ENCODE peak calls at places on chromosomes 13 and 19, in five cellular contexts. O is WERI-Rb-1, I is pancreas, E is transverse colon, H is mammary epithelial cell. N is an unnamed sample.
A peak's percentile ranks its signal among the peaks of the same experiment; 100 is the strongest.

GRCh38 chr19:30864460-30865215 is 484.6 kb downstream of the TSHZ3 start:
- DNase-seq in O (no peak), H (no peak), E (no peak), I (no peak), N (no peak)

GRCh38 chr19:46824887-46825730 is 25.5 kb downstream of the AP2S1 start:
- DNase-seq in E (peak; percentile 22), H (no peak), O (no peak), I (no peak), N (no peak)

GRCh38 chr19:38320969-38321339 is 1.3 kb downstream of the KCNK6 start:
- DNase-seq in O (no peak), H (no peak), E (no peak), I (no peak), N (no peak)

GRCh38 chr19:27843861-27844260 is 1369.1 kb downstream of the UQCRFS1 start:
- DNase-seq in H (no peak), I (no peak), O (peak; percentile 67), E (no peak), N (no peak)

GRCh38 chr13:29909975-29910674 is 59.7 kb upstream of the UBL3 start:
- DNase-seq in I (no peak), E (no peak), H (peak; percentile 81), O (no peak), N (no peak)

GRCh38 chr13:62293081-62293480 is 877.4 kb upstream of the PCDH20 start:
- DNase-seq in H (no peak), O (no peak), E (no peak), I (no peak), N (no peak)

GRCh38 chr13:113110048-113110851 is 4.7 kb downstream of the F7 start:
- DNase-seq in H (no peak), I (peak; percentile 61), O (no peak), E (no peak), N (peak; percentile 68)

GRCh38 chr13:40442191-40442590 is 224.2 kb downstream of the FOXO1 start:
- DNase-seq in H (no peak), E (no peak), O (peak; percentile 12), I (no peak), N (no peak)

GRCh38 chr13:45537506-45537905 is 72.8 kb downstream of the COG3 start:
- DNase-seq in E (no peak), H (no peak), O (no peak), I (no peak), N (no peak)

GRCh38 chr13:77207943-77208342 is 119.0 kb downstream of the MYCBP2 start:
- DNase-seq in H (peak; percentile 82), I (no peak), O (no peak), E (no peak), N (no peak)

GRCh38 chr13:110978390-110978789 is 63.5 kb upstream of the ANKRD10 start:
- DNase-seq in E (no peak), H (no peak), I (no peak), O (no peak), N (no peak)

GRCh38 chr13:94351292-94352000 is 128.0 kb downstream of the DCT start:
- DNase-seq in I (no peak), H (no peak), O (peak; percentile 69), E (no peak), N (no peak)

GRCh38 chr19:46009530-46010510 is 13.0 kb downstream of the PGLYRP1 start:
- DNase-seq in I (peak; percentile 90), E (peak; percentile 69), O (peak; percentile 79), H (peak; percentile 55), N (peak; percentile 89)

GRCh38 chr13:39688699-39689405 is 33.4 kb downstream of the COG6 start:
- DNase-seq in I (no peak), H (no peak), E (no peak), O (no peak), N (no peak)

GRCh38 chr19:48135411-48135810 is 24.8 kb upstream of the PLA2G4C start:
- DNase-seq in O (no peak), I (no peak), H (no peak), E (no peak), N (peak; percentile 87)

GRCh38 chr19:8585894-8586750 is 8.9 kb upstream of the MYO1F start:
- DNase-seq in E (peak; percentile 66), I (peak; percentile 87), O (peak; percentile 74), H (no peak), N (peak; percentile 96)

GRCh38 chr19:2529473-2529918 is 53.6 kb downstream of the GADD45B start:
- DNase-seq in I (no peak), E (peak; percentile 42), H (peak; percentile 98), O (no peak), N (no peak)

GRCh38 chr13:67229438-67230242 is 496 bp downstream of the PCDH9 start:
- DNase-seq in H (no peak), I (no peak), O (peak; percentile 31), E (no peak), N (peak; percentile 16)

GRCh38 chr19:38524994-38525634 is 91.6 kb downstream of the RYR1 start:
- DNase-seq in H (no peak), I (no peak), O (no peak), E (no peak), N (peak; percentile 22)

GRCh38 chr19:33441828-33442227 is 68.3 kb downstream of the CEBPG start:
- DNase-seq in I (no peak), E (no peak), O (no peak), H (no peak), N (no peak)

GRCh38 chr13:25037057-25037813 is 58.7 kb upstream of the PABPC3 start:
- DNase-seq in I (no peak), O (peak; percentile 80), E (peak; percentile 47), H (peak; percentile 44), N (peak; percentile 73)

GRCh38 chr19:13051581-13052165 is 51.0 kb downstream of the LYL1 start:
- DNase-seq in I (peak; percentile 85), H (peak; percentile 47), O (peak; percentile 75), E (peak; percentile 76), N (peak; percentile 96)

GRCh38 chr19:37979547-37980082 is 72.6 kb downstream of the SIPA1L3 start:
- DNase-seq in I (peak; percentile 68), H (peak; percentile 98), E (peak; percentile 51), O (peak; percentile 53), N (no peak)

GRCh38 chr13:43377955-43378354 is 354.6 kb downstream of the DNAJC15 start:
- DNase-seq in E (no peak), I (no peak), H (peak; percentile 30), O (no peak), N (no peak)

GRCh38 chr19:38197937-38198704 is 25.9 kb downstream of the DPF1 start:
- DNase-seq in I (no peak), O (no peak), H (no peak), E (no peak), N (no peak)

GRCh38 chr13:70375718-70376117 is 267.5 kb upstream of the KLHL1 start:
- DNase-seq in I (no peak), O (no peak), E (peak; percentile 15), H (no peak), N (no peak)

GRCh38 chr19:38417544-38418506 is 8.2 kb downstream of the RASGRP4 start:
- DNase-seq in I (no peak), O (no peak), H (peak; percentile 11), E (peak; percentile 75), N (peak; percentile 96)

GRCh38 chr13:94318418-94318817 is 161.1 kb downstream of the DCT start:
- DNase-seq in E (no peak), I (no peak), O (no peak), H (peak; percentile 41), N (no peak)

GRCh38 chr13:113065406-113066141 is 40.0 kb upstream of the F7 start:
- DNase-seq in H (no peak), E (no peak), O (no peak), I (no peak), N (no peak)

GRCh38 chr13:75566658-75567057 is 17.1 kb downstream of the UCHL3 start:
- DNase-seq in H (peak; percentile 35), O (no peak), E (no peak), I (no peak), N (no peak)

GRCh38 chr19:1037553-1038115 is 2.3 kb upstream of the ABCA7 start:
- DNase-seq in O (no peak), H (no peak), I (peak; percentile 58), E (peak; percentile 13), N (no peak)
- H3K4me3 ChIP-seq in O (no peak overlapping the region), H (no peak overlapping the region), I (no peak overlapping the region), E (no peak overlapping the region), N (no peak overlapping the region)

GRCh38 chr19:577439-578392 is 5.3 kb downstream of the BSG start:
- DNase-seq in H (no peak), E (no peak), O (no peak), I (no peak), N (no peak)

GRCh38 chr19:581399-582111 is 8.1 kb upstream of the HCN2 start:
- DNase-seq in I (no peak), H (no peak), O (no peak), E (no peak), N (no peak)

GRCh38 chr19:580274-580835 is 8.0 kb downstream of the BSG start:
- DNase-seq in O (no peak), I (no peak), E (no peak), H (no peak), N (no peak)

GRCh38 chr19:579842-580155 is 7.4 kb downstream of the BSG start:
- DNase-seq in E (no peak), I (no peak), H (no peak), O (no peak), N (no peak)

GRCh38 chr19:579111-579841 is 6.9 kb downstream of the BSG start:
- DNase-seq in O (no peak), H (no peak), E (no peak), I (no peak), N (no peak)
- H3K36me3 ChIP-seq in O (peaks cover 81% of the 10 kb centered on the region), H (peaks cover 22% of the 10 kb centered on the region), E (peaks cover 24% of the 10 kb centered on the region), I (no peaks in the 10 kb centered on the region), N (peaks cover 11% of the 10 kb centered on the region)

DNA sequence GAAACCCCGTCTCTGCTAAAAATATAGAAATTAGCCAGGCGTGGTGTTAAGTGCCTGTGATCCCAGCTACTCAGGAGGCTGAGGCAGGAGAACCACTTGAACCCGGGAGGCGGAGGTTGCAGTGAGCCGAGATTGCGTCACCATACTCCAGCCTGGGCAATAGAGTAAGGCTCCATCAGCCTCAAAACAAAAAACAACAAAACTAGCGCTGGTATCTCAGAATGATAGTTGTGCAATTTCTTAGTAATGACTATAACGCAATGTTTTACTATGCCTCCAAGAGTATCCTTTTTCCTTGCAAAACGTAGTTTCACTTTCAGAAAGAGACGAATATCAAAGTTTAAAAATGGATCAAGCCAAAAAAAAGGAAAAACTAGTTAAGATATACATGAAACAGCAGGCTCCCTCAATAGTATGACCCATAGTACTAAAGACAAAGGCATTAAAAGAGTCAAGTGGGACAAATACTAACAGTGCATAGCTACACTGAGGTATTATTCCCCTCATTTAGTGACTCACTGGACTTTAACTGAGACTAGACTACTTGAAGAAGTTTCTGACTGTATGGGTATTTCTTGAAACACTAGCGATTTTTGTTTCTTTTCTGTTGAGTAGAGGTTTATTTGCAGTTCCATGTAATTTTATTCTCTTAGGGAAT is 10.5 kb upstream of the ITM2B start:
- DNase-seq in O (no peak), E (peak; percentile 19), I (no peak), H (peak; percentile 35), N (no peak)
- H3K4me3 ChIP-seq in O (no peak overlapping the region), E (no peak overlapping the region), I (no peak overlapping the region), H (no peak overlapping the region), N (no peak overlapping the region)

GRCh38 chr13:48153186-48153585 is 58.3 kb upstream of the MED4 start:
- DNase-seq in E (no peak), H (no peak), O (no peak), I (no peak), N (no peak)

GRCh38 chr13:48156466-48156865 is 61.6 kb upstream of the MED4 start:
- DNase-seq in I (no peak), O (no peak), H (peak; percentile 47), E (peak; percentile 51), N (no peak)

GRCh38 chr13:48155850-48156249 is 60.9 kb upstream of the MED4 start:
- DNase-seq in H (peak; percentile 94), E (no peak), I (no peak), O (no peak), N (no peak)

GRCh38 chr13:48151766-48152165 is 56.9 kb upstream of the MED4 start:
- DNase-seq in I (no peak), O (no peak), H (peak; percentile 28), E (no peak), N (no peak)

GRCh38 chr13:48154671-48155070 is 59.8 kb upstream of the MED4 start:
- DNase-seq in E (no peak), O (no peak), I (no peak), H (no peak), N (no peak)
- H3K36me3 ChIP-seq in E (no peaks in the 10 kb centered on the region), O (no peaks in the 10 kb centered on the region), I (no peaks in the 10 kb centered on the region), H (no peaks in the 10 kb centered on the region), N (no peaks in the 10 kb centered on the region)

N was measured in H7.